ENCODE peak calls at places on chromosomes 12 and 14, in six cellular contexts. I, Y, R, K, A and N are unnamed samples.

GRCh38 chr14:58747181-58747580 is 109.4 kb downstream of the DACT1 start:
- DNase-seq in I (no peak), A (peak; percentile 85), K (no peak), R (peak; percentile 84), Y (no peak), N (peak; percentile 14)

GRCh38 chr12:75738486-75738885 is 227.1 kb upstream of the KRR1 start:
- DNase-seq in K (no peak), A (no peak), R (no peak), I (no peak), Y (no peak), N (no peak)

GRCh38 chr14:42869681-42870080 is 1263.0 kb downstream of the LRFN5 start:
- DNase-seq in Y (no peak), I (no peak), R (no peak), A (no peak), K (no peak), N (no peak)

GRCh38 chr12:28460420-28461130 is 270.3 kb downstream of the CCDC91 start:
- DNase-seq in K (no peak), R (no peak), A (no peak), I (no peak), Y (no peak), N (no peak)

GRCh38 chr12:52356031-52356761 is 11.1 kb downstream of the KRT85 start:
- DNase-seq in R (no peak), I (no peak), A (no peak), Y (peak; percentile 38), K (peak; percentile 51), N (no peak)

GRCh38 chr12:15928345-15928744 is 17.2 kb downstream of the DERA start:
- DNase-seq in R (no peak), I (no peak), Y (no peak), A (no peak), K (no peak), N (no peak)

GRCh38 chr12:107564946-107565345 is 120.7 kb upstream of the PWP1 start:
- DNase-seq in K (no peak), R (no peak), I (no peak), Y (no peak), A (no peak), N (no peak)

GRCh38 chr14:76923422-76924362 is 97.5 kb downstream of the LRRC74A start:
- DNase-seq in R (no peak), Y (no peak), I (no peak), A (no peak), K (no peak), N (no peak)

GRCh38 chr14:25090716-25091454 is 40.9 kb upstream of the STXBP6 start:
- DNase-seq in R (no peak), K (no peak), A (no peak), I (no peak), Y (no peak), N (peak; percentile 80)

GRCh38 chr14:19873178-19873577 is 1.8 kb upstream of the OR4K2 start:
- DNase-seq in I (no peak), Y (no peak), A (no peak), R (no peak), K (no peak), N (no peak)

GRCh38 chr12:98868076-98868475 is 223.0 kb downstream of the APAF1 start:
- DNase-seq in R (no peak), K (no peak), I (no peak), A (no peak), Y (no peak), N (no peak)

GRCh38 chr12:52581481-52581880 is 7.8 kb upstream of the KRT74 start:
- DNase-seq in A (no peak), Y (peak; percentile 23), K (no peak), R (peak; percentile 40), I (peak; percentile 53), N (no peak)

GRCh38 chr14:25110101-25110500 is 60.2 kb upstream of the STXBP6 start:
- DNase-seq in I (no peak), R (no peak), K (no peak), A (no peak), Y (no peak), N (no peak)

GRCh38 chr12:34406996-34407300 is 384.7 kb downstream of the ALG10 start:
- DNase-seq in I (no peak), R (peak; percentile 39), Y (no peak), K (peak; percentile 24), A (no peak), N (peak; percentile 4)

GRCh38 chr14:55398679-55399078 is 13.0 kb downstream of the ATG14 start:
- DNase-seq in Y (no peak), A (peak; percentile 28), K (no peak), R (no peak), I (peak; percentile 21), N (no peak)

GRCh38 chr14:67491285-67491684 is 2.8 kb upstream of the TMEM229B start:
- DNase-seq in Y (no peak), K (no peak), A (no peak), I (no peak), R (no peak), N (no peak)

GRCh38 chr14:77267937-77268699 is 2.9 kb downstream of the NGB start:
- DNase-seq in Y (no peak), I (no peak), K (no peak), R (no peak), A (no peak), N (peak; percentile 37)

GRCh38 chr12:32641287-32641901 is 37.7 kb upstream of the DNM1L start:
- DNase-seq in A (no peak), I (no peak), R (no peak), K (no peak), Y (no peak), N (no peak)
- H3K27ac ChIP-seq in A (no peak overlapping the region), I (no peak overlapping the region), R (no peak overlapping the region), K (no peak overlapping the region), Y (no peak overlapping the region), N (no peak overlapping the region)

GRCh38 chr12:105733579-105733978 is 403.1 kb downstream of the C12orf75 start:
- DNase-seq in K (no peak), R (no peak), Y (no peak), I (no peak), A (no peak), N (no peak)

GRCh38 chr12:105738036-105738435 is 400.7 kb downstream of the NUAK1 start:
- DNase-seq in I (no peak), K (no peak), R (no peak), Y (no peak), A (peak; percentile 11), N (no peak)

GRCh38 chr12:105740337-105740736 is 398.4 kb downstream of the NUAK1 start:
- DNase-seq in R (no peak), K (no peak), I (no peak), Y (no peak), A (no peak), N (no peak)

GRCh38 chr12:105740970-105741725 is 397.6 kb downstream of the NUAK1 start:
- DNase-seq in A (peak; percentile 11), K (peak; percentile 59), Y (peak; percentile 47), R (peak; percentile 70), I (no peak), N (no peak)

DNA sequence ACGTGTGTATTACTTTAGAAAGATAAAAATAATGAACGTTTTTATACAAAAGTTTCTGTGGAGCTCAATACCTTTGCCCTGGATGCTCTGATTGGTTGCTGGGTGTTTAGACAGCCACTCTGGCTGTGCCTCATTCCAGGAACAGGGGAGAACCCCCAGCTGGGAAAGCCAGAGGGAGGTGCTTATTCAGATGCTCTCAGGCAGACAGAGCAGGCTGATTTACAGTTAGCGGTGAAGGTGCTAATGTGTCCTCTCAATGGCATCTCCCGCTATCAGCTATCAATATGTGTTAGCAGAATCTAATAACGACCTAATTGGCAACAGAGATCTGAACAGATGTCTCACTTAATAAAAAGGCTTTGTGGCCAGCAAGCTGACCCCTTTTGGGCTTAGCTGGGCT is 402.3 kb downstream of the NUAK1 start:
- DNase-seq in A (no peak), I (no peak), R (no peak), Y (no peak), K (no peak), N (no peak)
- TF ChIP-seq POLR2A in A (no peak), I (no peak), R (no peak), Y (no peak), K (no peak), N (no peak)

DNA sequence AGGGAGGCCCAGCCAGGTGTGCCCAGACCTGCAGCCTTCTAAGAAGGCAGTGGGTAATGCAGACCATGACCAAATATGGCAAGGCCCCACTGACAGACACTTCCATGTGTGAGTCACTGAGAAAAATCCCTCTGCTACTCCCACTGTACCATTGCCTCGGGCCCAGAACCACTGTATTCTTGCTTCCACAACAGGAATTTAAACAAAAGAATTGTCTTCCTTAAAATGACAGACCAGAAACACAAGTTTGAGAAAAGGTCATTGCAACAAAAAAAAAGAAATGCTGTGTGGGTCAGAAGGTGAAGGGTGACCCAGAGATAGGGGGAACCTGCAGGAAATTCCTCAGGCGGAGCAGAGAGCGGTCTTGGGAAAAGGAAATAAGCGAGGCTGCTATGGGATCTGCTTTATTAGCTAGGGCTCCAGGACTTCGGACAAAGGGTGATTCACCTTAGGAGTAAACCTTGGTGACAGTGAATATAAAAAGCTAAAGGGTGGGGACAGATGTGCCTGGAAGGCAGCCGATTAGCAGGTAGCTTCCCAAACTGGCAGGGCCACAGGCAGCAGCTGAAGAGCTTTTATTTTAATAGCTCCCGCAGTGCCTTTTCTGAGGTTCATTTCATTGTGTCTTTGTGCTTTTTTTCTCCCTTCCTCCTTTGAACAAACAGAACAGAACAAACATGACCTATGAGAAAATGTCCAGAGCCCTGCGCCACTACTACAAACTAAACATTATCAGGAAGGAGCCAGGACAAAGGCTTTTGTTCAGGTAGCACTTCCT is 185.3 kb upstream of the BCL2L14 start:
- DNase-seq in A (no peak), I (peak; percentile 38), R (no peak), Y (peak; percentile 50), K (no peak), N (peak; percentile 64)
- H3K27ac ChIP-seq in A (peak overlapping the region; percentile 48), I (peak overlapping the region; percentile 70), R (peak overlapping the region; percentile 65), Y (peak overlapping the region; percentile 26), K (peak overlapping the region; percentile 86), N (peak overlapping the region; percentile 86)

GRCh38 chr12:7205091-7205490 is 15.6 kb downstream of the PEX5 start:
- DNase-seq in K (no peak), A (no peak), I (no peak), Y (no peak), R (no peak), N (no peak)

GRCh38 chr12:7207866-7208612 is 18.6 kb downstream of the PEX5 start:
- DNase-seq in Y (peak; percentile 81), R (no peak), A (no peak), K (no peak), I (no peak), N (no peak)

GRCh38 chr12:7209958-7210357 is 20.5 kb downstream of the PEX5 start:
- DNase-seq in Y (no peak), K (no peak), A (no peak), R (no peak), I (no peak), N (no peak)

GRCh38 chr12:7210642-7211151 is 21.2 kb downstream of the PEX5 start:
- DNase-seq in A (no peak), K (no peak), I (no peak), Y (peak; percentile 70), R (no peak), N (no peak)

DNA sequence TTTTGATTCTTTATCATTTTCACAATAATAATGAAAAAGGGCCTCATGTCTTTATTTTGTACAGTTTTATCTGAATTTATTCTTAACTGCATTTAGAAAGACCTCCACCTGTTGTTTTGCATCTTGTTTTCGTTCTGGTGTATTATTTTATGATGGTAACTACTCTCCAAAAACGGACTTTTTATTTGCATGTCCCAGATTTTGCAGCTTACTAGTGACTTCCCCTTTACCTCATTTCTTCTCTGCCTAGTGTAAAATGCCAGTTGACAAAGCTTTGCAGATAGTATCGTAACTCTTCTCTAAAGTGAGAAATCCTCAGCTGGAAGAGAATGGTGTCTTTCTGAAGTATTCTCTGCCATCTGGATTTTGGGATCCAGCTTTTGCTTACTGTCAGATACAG is 17.2 kb downstream of the PEX5 start:
- DNase-seq in A (no peak), Y (no peak), K (no peak), I (no peak), R (no peak), N (no peak)
- TF ChIP-seq POLR2A in A (no peak), Y (no peak), K (no peak), I (no peak), R (no peak), N (no peak)